ENCODE peak calls at places on chromosome 4, in seven cellular contexts. V is HepG2, N is SK-N-SH, Z is HCT116, X is K562, O is GM12878, C is H1. Q is an unnamed sample.

GRCh38 chr4:128600996-128601857 is 208.3 kb upstream of the JADE1 start:
- DNase-seq in O (no peak), N (peak), Z (peak), V (peak), X (peak), C (peak), Q (no peak)

GRCh38 chr4:148302416-148302815 is 139.8 kb downstream of the NR3C2 start:
- DNase-seq in O (no peak), V (no peak), Z (no peak), X (no peak), N (no peak), C (no peak), Q (peak)

GRCh38 chr4:127446309-127446708 is 186.4 kb upstream of the INTU start:
- DNase-seq in X (no peak), O (no peak), N (no peak), Z (no peak), C (no peak), V (no peak), Q (no peak)

GRCh38 chr4:102836596-102836995 is 9.2 kb upstream of the UBE2D3 start:
- DNase-seq in N (no peak), Z (no peak), X (no peak), O (no peak), C (no peak), V (no peak), Q (no peak)

GRCh38 chr4:184011810-184012209 is 106.7 kb downstream of the STOX2 start:
- DNase-seq in C (no peak), Z (no peak), V (no peak), X (no peak), N (no peak), O (no peak), Q (no peak)

GRCh38 chr4:165060938-165061337 is 7.3 kb downstream of the TRIM75 start:
- DNase-seq in O (no peak), C (no peak), Z (no peak), V (no peak), X (no peak), N (no peak), Q (peak)

GRCh38 chr4:63693321-63693720 is 715.9 kb downstream of the TECRL start:
- DNase-seq in X (no peak), O (no peak), C (no peak), N (no peak), V (no peak), Z (no peak), Q (no peak)

GRCh38 chr4:65467280-65467679 is 203.0 kb downstream of the EPHA5 start:
- DNase-seq in C (no peak), Z (no peak), X (no peak), V (no peak), O (no peak), N (no peak), Q (no peak)

GRCh38 chr4:3862640-3863420 is 96.6 kb downstream of the ADRA2C start:
- DNase-seq in C (peak), X (peak), N (no peak), O (no peak), Z (no peak), V (no peak), Q (no peak)

GRCh38 chr4:184471872-184472539 is 2.3 kb downstream of the IRF2 start:
- DNase-seq in O (no peak), V (no peak), X (no peak), C (no peak), N (peak), Z (no peak), Q (peak)

GRCh38 chr4:147480891-147481576 is at the start of gene EDNRA:
- DNase-seq in V (no peak), O (no peak), X (no peak), N (peak), Z (no peak), C (peak), Q (no peak)

GRCh38 chr4:77800483-77801259 is 18.5 kb downstream of the CNOT6L start:
- DNase-seq in V (no peak), X (no peak), Z (no peak), N (no peak), C (no peak), O (no peak), Q (no peak)

GRCh38 chr4:151931563-151931962 is 170.8 kb upstream of the GATB start:
- DNase-seq in X (no peak), O (no peak), N (no peak), C (peak), Z (no peak), V (no peak), Q (no peak)

GRCh38 chr4:170026253-170026991 is at the start of gene MFAP3L:
- DNase-seq in C (peak), N (peak), X (peak), O (no peak), Z (peak), V (peak), Q (peak)

GRCh38 chr4:21320034-21320433 is 619.8 kb downstream of the PACRGL start:
- DNase-seq in O (no peak), Z (no peak), N (no peak), X (no peak), V (no peak), C (no peak), Q (no peak)

GRCh38 chr4:76238236-76238635 is 13.3 kb upstream of the FAM47E start:
- DNase-seq in N (no peak), X (no peak), C (no peak), O (no peak), V (no peak), Z (no peak), Q (no peak)

GRCh38 chr4:58166496-58166895 is 1056.3 kb upstream of the IGFBP7 start:
- DNase-seq in V (no peak), N (no peak), X (no peak), O (no peak), C (no peak), Z (no peak), Q (no peak)

GRCh38 chr4:168716411-168717129 is 219.7 kb downstream of the PALLD start:
- DNase-seq in V (no peak), Z (no peak), X (no peak), O (no peak), N (no peak), C (no peak), Q (no peak)

GRCh38 chr4:6996481-6996880 is 46.7 kb upstream of the TADA2B start:
- DNase-seq in N (no peak), Z (no peak), X (no peak), V (no peak), O (no peak), C (no peak), Q (no peak)

GRCh38 chr4:24915121-24915922 is 2.5 kb upstream of the CCDC149 start:
- DNase-seq in V (peak), O (no peak), C (no peak), N (no peak), Z (no peak), X (no peak), Q (peak)

GRCh38 chr4:4969298-4969697 is 50.0 kb downstream of the CYTL1 start:
- DNase-seq in C (no peak), X (no peak), V (no peak), N (no peak), O (no peak), Z (peak), Q (no peak)

GRCh38 chr4:37603070-37603468 is 83.1 kb downstream of the RELL1 start:
- DNase-seq in V (peak), O (peak), N (peak), C (peak), Z (peak), X (peak), Q (peak)

GRCh38 chr4:48970471-48970921 is 15.6 kb upstream of the CWH43 start:
- DNase-seq in X (no peak), C (no peak), Z (peak), N (no peak), O (no peak), V (no peak), Q (no peak)

GRCh38 chr4:168631241-168632151 is 134.6 kb downstream of the PALLD start:
- DNase-seq in Z (no peak), C (peak), N (peak), V (no peak), O (no peak), X (no peak), Q (peak)

GRCh38 chr4:149120331-149121014 is 678.3 kb upstream of the NR3C2 start:
- DNase-seq in C (no peak), Z (no peak), O (no peak), X (no peak), V (no peak), N (no peak), Q (no peak)

GRCh38 chr4:151631349-151631748 is 129.5 kb downstream of the GATB start:
- DNase-seq in C (no peak), N (no peak), V (no peak), X (no peak), Z (no peak), O (no peak), Q (no peak)

GRCh38 chr4:160724063-160724462 is 1439.7 kb downstream of the FSTL5 start:
- DNase-seq in C (no peak), X (no peak), N (no peak), V (no peak), O (no peak), Z (no peak), Q (no peak)

GRCh38 chr4:187251896-187252295 is 528.2 kb upstream of the FAT1 start:
- DNase-seq in N (no peak), O (no peak), Z (no peak), C (no peak), V (no peak), X (no peak), Q (no peak)

GRCh38 chr4:158442736-158443135 is 78.9 kb upstream of the RXFP1 start:
- DNase-seq in Z (no peak), V (no peak), N (no peak), O (no peak), C (no peak), X (no peak), Q (no peak)

GRCh38 chr4:183887351-183887750 is 17.8 kb upstream of the STOX2 start:
- DNase-seq in V (no peak), Z (no peak), C (no peak), X (no peak), O (no peak), N (no peak), Q (no peak)

GRCh38 chr4:121016630-121017029 is 55.7 kb downstream of the NDNF start:
- DNase-seq in C (no peak), Z (no peak), V (peak), X (no peak), O (no peak), N (no peak), Q (no peak)

GRCh38 chr4:121011780-121012340 is 60.5 kb downstream of the NDNF start:
- DNase-seq in V (no peak), O (no peak), C (no peak), X (no peak), Z (no peak), N (no peak), Q (no peak)

GRCh38 chr4:121009578-121010338 is 62.6 kb downstream of the NDNF start:
- DNase-seq in V (no peak), Z (no peak), X (no peak), C (no peak), N (no peak), O (no peak), Q (no peak)

GRCh38 chr4:121011138-121011537 is 61.2 kb downstream of the NDNF start:
- DNase-seq in N (no peak), X (no peak), O (no peak), Z (no peak), V (no peak), C (no peak), Q (no peak)
- TF ChIP-seq JUND in N (no peak), X (no peak), O (no peak), Z (no peak), V (no peak), C (no peak), Q (no peak)

DNA sequence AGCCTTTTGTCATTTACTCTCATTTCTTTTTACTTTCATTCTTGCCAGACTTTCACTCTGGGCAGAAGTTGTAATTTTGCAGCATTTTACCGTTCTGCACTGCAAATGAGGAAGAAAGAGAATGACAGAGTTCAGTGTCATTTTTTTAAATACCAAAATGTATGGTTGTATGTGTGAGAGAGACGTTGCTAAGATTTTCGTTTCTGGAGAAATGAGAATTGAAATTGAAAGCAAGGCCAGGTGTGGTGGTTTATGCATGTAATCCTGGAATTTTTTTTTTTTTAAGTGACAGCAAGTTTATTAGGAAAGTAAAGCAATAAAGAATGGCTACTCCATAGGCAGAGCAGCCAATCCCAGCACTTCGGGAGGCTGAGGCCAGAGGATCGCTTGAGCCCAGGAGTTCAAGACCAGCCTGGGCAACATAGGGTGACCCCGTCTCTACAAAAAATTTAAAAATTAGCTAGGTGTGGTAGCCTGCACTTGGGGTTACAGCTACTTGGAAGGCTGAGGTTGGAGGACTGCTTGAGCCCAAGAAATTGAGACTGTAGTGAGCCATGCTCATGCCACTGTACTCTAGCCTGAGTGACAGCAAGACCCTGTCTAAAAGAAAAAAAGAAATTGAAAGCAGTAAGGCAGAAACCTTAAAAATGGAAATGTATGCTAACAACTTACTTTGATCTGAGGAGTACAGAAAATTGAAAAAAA is 12.9 kb downstream of the DCK start:
- DNase-seq in C (no peak), V (no peak), O (no peak), Z (no peak), N (no peak), X (no peak), Q (no peak)
- TF ChIP-seq JUND in C (no peak), V (no peak), O (no peak), Z (no peak), N (no peak), X (no peak), Q (no peak)

DNA sequence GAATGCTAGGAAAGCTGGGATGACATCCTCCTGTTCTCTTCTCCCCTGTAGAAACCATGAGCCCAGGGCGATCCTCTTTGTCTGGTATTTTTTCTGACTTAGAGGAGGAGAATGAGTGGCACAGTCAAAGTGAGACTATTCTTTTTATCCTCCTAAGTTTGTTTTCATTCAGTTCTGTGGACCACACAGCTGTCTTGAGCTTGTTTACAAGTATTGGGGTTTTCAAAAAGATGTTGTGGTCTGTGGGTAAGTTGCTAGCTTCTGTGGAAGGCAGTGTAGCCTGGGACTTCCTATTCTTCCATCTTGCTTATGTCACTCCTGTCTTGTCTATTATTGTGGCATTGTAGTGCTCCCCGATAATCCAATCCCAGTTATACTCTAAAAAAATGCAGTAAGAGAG is 223.0 kb downstream of the PAPSS1 start:
- DNase-seq in Z (no peak), O (no peak), X (no peak), N (no peak), V (no peak), C (no peak), Q (no peak)
- TF ChIP-seq JUND in Z (no peak), O (no peak), X (no peak), N (no peak), V (no peak), C (no peak), Q (no peak)

GRCh38 chr4:1815997-1816860 is 23.1 kb downstream of the FGFR3 start:
- DNase-seq in C (no peak), O (no peak), N (no peak), Z (no peak), X (no peak), V (no peak), Q (no peak)

GRCh38 chr4:1819284-1819683 is 26.2 kb downstream of the FGFR3 start:
- DNase-seq in X (no peak), O (no peak), C (no peak), V (no peak), Z (no peak), N (peak), Q (no peak)

GRCh38 chr4:1821679-1822567 is 28.8 kb downstream of the FGFR3 start:
- DNase-seq in N (no peak), X (no peak), C (no peak), Z (no peak), O (no peak), V (no peak), Q (no peak)

GRCh38 chr4:1822568-1823544 is 29.8 kb downstream of the FGFR3 start:
- DNase-seq in C (no peak), V (no peak), N (no peak), Z (no peak), O (no peak), X (no peak), Q (no peak)

GRCh38 chr4:1819816-1820215 is 26.7 kb downstream of the FGFR3 start:
- DNase-seq in X (no peak), O (no peak), C (no peak), N (no peak), V (no peak), Z (no peak), Q (no peak)
- TF ChIP-seq JUND in X (no peak), O (no peak), C (no peak), N (no peak), V (no peak), Z (no peak), Q (no peak)

DNA sequence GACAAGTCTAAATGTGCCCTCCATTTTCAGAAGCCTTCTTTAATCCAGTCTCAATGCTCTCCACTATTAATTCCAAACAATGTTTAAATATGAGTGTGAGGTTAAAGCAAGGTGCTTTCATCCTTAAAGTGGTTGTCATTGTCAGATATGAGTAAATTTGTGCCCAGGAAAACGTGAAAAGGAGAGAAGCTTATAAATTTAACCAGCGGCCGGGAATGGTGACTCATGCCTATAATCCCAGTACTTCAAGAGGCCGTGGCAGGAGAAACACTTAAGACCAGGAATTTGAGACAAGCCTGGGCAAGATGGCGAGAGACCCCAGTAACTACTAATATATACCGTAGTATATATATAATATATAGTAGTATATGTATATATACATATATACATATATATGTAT is 270.0 kb downstream of the ARHGAP24 start:
- DNase-seq in N (no peak), X (no peak), V (no peak), C (no peak), O (no peak), Z (peak), Q (no peak)
- TF ChIP-seq JUND in N (no peak), X (no peak), V (no peak), C (no peak), O (no peak), Z (peak), Q (no peak)

DNA sequence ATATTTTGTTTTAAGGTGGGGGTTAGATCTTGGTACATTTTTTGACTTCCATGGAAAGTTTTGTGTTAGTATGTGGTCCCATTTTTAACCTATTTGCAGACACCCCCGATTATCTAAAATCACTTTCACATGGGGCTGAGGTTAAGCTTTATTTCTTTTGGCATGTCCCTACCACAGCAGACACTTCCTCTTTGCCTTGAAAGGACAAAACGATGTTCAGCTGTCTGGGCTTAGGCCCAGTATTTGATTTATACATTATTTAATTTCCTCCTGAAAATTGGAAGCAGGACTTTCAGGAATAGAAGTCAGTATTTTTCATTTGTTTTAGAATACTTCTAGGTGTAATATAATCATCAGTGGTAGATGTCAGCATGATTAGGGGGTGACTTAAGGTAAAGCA is 112.4 kb upstream of the SPRY1 start:
- DNase-seq in V (no peak), C (no peak), N (peak), O (no peak), X (no peak), Z (no peak), Q (peak)
- TF ChIP-seq JUND in V (no peak), C (no peak), N (peak), O (no peak), X (no peak), Z (no peak), Q (no peak)

DNA sequence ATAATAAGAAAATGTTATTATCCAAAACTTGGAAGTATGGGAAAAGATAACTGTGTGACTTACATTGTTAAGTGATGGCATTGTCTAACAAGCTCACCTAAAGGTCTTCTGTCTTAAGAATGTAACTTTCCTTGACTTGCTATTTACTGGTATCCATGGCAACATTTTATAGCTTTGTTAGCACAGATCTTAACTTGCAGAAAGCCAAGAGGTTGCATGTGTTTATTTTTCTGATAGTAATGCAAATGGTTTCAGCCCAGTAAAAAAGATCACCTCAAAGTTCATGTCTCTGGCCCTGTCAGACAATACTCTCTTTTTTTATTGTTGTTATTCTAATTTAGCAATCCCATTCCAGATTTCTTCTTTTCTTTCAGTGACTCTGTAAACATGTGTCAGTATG is 425.3 kb downstream of the SPRY1 start:
- DNase-seq in X (no peak), N (no peak), C (no peak), O (no peak), V (peak), Z (no peak), Q (no peak)
- TF ChIP-seq JUND in X (no peak), N (no peak), C (no peak), O (no peak), V (no peak), Z (no peak), Q (no peak)

GRCh38 chr4:142091691-142092182 is 455.4 kb downstream of the IL15 start:
- DNase-seq in O (no peak), Z (peak), N (no peak), C (no peak), V (no peak), X (no peak), Q (no peak)

GRCh38 chr4:142088906-142089305 is 452.5 kb downstream of the IL15 start:
- DNase-seq in N (no peak), V (no peak), O (no peak), Z (no peak), C (no peak), X (no peak), Q (no peak)

GRCh38 chr4:142092941-142093340 is 456.6 kb downstream of the IL15 start:
- DNase-seq in V (no peak), O (no peak), C (no peak), N (no peak), Z (no peak), X (no peak), Q (no peak)

GRCh38 chr4:142095886-142096605 is 459.7 kb downstream of the IL15 start:
- DNase-seq in X (no peak), O (no peak), N (no peak), C (no peak), Z (peak), V (no peak), Q (peak)

GRCh38 chr4:142091085-142091513 is 454.7 kb downstream of the IL15 start:
- DNase-seq in N (no peak), V (no peak), X (no peak), Z (no peak), C (no peak), O (no peak), Q (no peak)
- TF ChIP-seq JUND in N (peak), V (no peak), X (no peak), Z (no peak), C (no peak), O (no peak), Q (no peak)

Q was measured in T47D.